ENCODE peak calls at places on chromosomes 13 and 19, in five cellular contexts. N is heart left ventricle, B is omental fat pad, V is neural crest cell, E is cardiac fibroblast. M is an unnamed sample.
A peak's percentile ranks its signal among the peaks of the same experiment; 100 is the strongest.

GRCh38 chr13:102774596-102775375 is 1.2 kb upstream of the TEX30 start:
- DNase-seq in N (no peak), B (no peak), V (no peak), E (no peak), M (no peak)

GRCh38 chr19:32130241-32130753 is 215.1 kb upstream of the ZNF507 start:
- DNase-seq in N (no peak), B (no peak), V (no peak), E (no peak), M (no peak)

GRCh38 chr13:64090311-64090710 is 2674.7 kb upstream of the PCDH20 start:
- DNase-seq in N (no peak), B (no peak), V (no peak), E (no peak), M (no peak)

GRCh38 chr19:17347361-17347760 is 10.0 kb downstream of the GTPBP3 start:
- DNase-seq in N (no peak), B (no peak), V (no peak), E (peak; percentile 76), M (peak; percentile 29)

GRCh38 chr19:46125447-46125846 is 959 bp upstream of the IGFL3 start:
- DNase-seq in N (no peak), B (no peak), V (no peak), E (no peak), M (no peak)

GRCh38 chr19:39004403-39004802 is 27.9 kb downstream of the FBXO27 start:
- DNase-seq in N (no peak), B (no peak), V (no peak), E (no peak), M (no peak)

GRCh38 chr19:35476149-35476548 is 14.1 kb downstream of the KRTDAP start:
- DNase-seq in N (no peak), B (no peak), V (no peak), E (no peak), M (no peak)

GRCh38 chr19:1665565-1666047 is 13.2 kb upstream of the TCF3 start:
- DNase-seq in N (no peak), B (no peak), V (no peak), E (no peak), M (peak; percentile 66)

GRCh38 chr13:22592515-22592914 is 588.3 kb upstream of the SGCG start:
- DNase-seq in N (no peak), B (no peak), V (no peak), E (no peak), M (no peak)

GRCh38 chr13:112874751-112875300 is 94.2 kb upstream of the MCF2L start:
- DNase-seq in N (no peak), B (no peak), V (no peak), E (no peak), M (no peak)

GRCh38 chr13:55244991-55245644 is 1895.6 kb upstream of the PRR20A start:
- DNase-seq in N (no peak), B (no peak), V (peak; percentile 20), E (no peak), M (no peak)

GRCh38 chr13:47004022-47004421 is 107.2 kb upstream of the HTR2A start:
- DNase-seq in N (no peak), B (no peak), V (no peak), E (peak; percentile 31), M (no peak)

GRCh38 chr13:28579334-28579733 is 79.6 kb upstream of the POMP start:
- DNase-seq in N (no peak), B (no peak), V (no peak), E (no peak), M (no peak)

GRCh38 chr19:29478578-29479565 is 46.9 kb upstream of the VSTM2B start:
- DNase-seq in N (no peak), B (no peak), V (peak; percentile 52), E (no peak), M (no peak)

GRCh38 chr19:41936416-41936850 is 8.2 kb upstream of the ERFL start:
- DNase-seq in N (no peak), B (no peak), V (no peak), E (no peak), M (no peak)

GRCh38 chr13:20713751-20714150 is 10.3 kb downstream of the IL17D start:
- DNase-seq in N (peak; percentile 63), B (no peak), V (no peak), E (peak; percentile 52), M (no peak)

GRCh38 chr19:19460761-19461265 is 54.5 kb downstream of the TSSK6 start:
- DNase-seq in N (peak; percentile 83), B (no peak), V (no peak), E (peak; percentile 29), M (peak; percentile 65)

GRCh38 chr19:56120371-56121179 is 520 bp downstream of the ZNF787 start:
- DNase-seq in N (peak; percentile 93), B (peak; percentile 52), V (peak; percentile 56), E (peak; percentile 83), M (peak; percentile 92)

GRCh38 chr13:99160415-99160814 is 40.2 kb upstream of the UBAC2 start:
- DNase-seq in N (no peak), B (no peak), V (no peak), E (no peak), M (no peak)

GRCh38 chr19:45999653-46000121 is 4.4 kb downstream of the CCDC61 start:
- DNase-seq in N (peak; percentile 55), B (no peak), V (no peak), E (peak; percentile 21), M (no peak)

GRCh38 chr19:53772943-53773342 is 51.2 kb downstream of the NLRP12 start:
- DNase-seq in N (no peak), B (peak; percentile 48), V (peak; percentile 66), E (peak; percentile 61), M (peak; percentile 36)

GRCh38 chr13:110471833-110472162 is 89.7 kb downstream of the RAB20 start:
- DNase-seq in N (no peak), B (no peak), V (no peak), E (peak; percentile 22), M (peak; percentile 92)

DNA sequence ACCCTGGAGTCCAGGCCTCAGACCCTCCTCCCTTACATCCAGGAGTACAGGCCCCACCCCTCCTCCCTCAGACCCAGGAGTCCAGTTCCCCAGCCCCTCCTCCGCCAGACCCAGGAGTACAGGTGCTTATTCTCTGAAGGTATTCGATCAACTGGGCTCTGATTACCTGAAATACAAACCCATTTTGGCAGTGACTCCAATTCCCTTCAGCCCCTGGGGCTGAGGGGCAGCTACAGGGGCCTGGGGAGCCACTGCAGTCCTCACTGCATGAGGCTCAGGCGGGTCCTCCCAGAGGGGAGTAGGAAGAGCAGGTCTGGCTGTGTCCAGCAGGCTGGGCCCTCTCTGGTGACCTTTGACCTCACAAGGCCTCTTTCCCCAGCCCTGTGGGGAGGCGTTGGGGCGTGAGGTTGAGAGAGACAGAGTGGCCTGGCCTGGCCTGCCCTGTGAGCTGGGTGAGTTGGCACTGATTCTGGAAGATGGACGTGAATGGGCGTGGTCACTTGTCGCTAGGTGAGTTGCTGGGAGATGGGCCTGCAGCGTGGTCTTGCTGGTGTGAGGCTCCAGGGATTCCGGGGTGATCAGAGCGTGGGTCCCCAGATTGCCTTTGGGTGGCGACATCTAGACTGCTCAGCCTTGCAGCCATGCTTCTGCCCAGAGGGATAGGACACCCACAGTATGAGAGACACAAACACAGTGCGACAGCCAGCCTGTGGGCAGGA is 3.1 kb downstream of the BCAT2 start:
- DNase-seq in N (no peak), B (no peak), V (no peak), E (no peak), M (peak; percentile 26)
- TF ChIP-seq CTCF in N (no peak), B (no peak), V (no peak), E (no peak), M (no peak)

GRCh38 chr19:40742477-40742876 is 7.8 kb downstream of the ACTMAP start:
- DNase-seq in N (no peak), B (no peak), V (no peak), E (no peak), M (no peak)
- TF ChIP-seq CTCF in N (no peak), B (no peak), V (no peak), E (no peak), M (no peak)

GRCh38 chr13:94607939-94608338 is 6.3 kb downstream of the GPR180 start:
- DNase-seq in N (no peak), B (no peak), V (no peak), E (no peak), M (no peak)
- TF ChIP-seq CTCF in N (no peak), B (no peak), V (no peak), E (no peak), M (no peak)

GRCh38 chr13:66714795-66715194 is 515.3 kb downstream of the PCDH9 start:
- DNase-seq in N (no peak), B (no peak), V (no peak), E (peak; percentile 3), M (no peak)
- TF ChIP-seq CTCF in N (no peak), B (no peak), V (peak; percentile 46), E (no peak), M (no peak)

M was measured in GM13976.